ENCODE peak calls at places on chromosomes 3 and 15, in six cellular contexts. One of them, this sample, is unnamed. For H3K4me1, the result is how much of the 10 kb centered on the place peaks cover.

GRCh38 chr15:75031773-75032302 is 8.4 kb downstream of the PPCDC start:
- DNase-seq in transverse colon: no peak
- DNase-seq in fibroblast of lung: no peak
- DNase-seq in lower lobe of right lung: no peak
- DNase-seq in heart right ventricle: no peak
- DNase-seq in uterus: no peak
- DNase-seq in this sample: no peak

GRCh38 chr3:57876632-57877031 is 120.5 kb downstream of the SLMAP start:
- DNase-seq in transverse colon: no peak
- DNase-seq in fibroblast of lung: no peak
- DNase-seq in lower lobe of right lung: no peak
- DNase-seq in heart right ventricle: no peak
- DNase-seq in uterus: no peak
- DNase-seq in this sample: no peak

GRCh38 chr3:116186128-116186527 is 259.2 kb downstream of the LSAMP start:
- DNase-seq in transverse colon: no peak
- DNase-seq in fibroblast of lung: peak
- DNase-seq in lower lobe of right lung: no peak
- DNase-seq in heart right ventricle: no peak
- DNase-seq in uterus: no peak
- DNase-seq in this sample: no peak

GRCh38 chr15:72231847-72232461 is 964 bp upstream of the PKM start:
- DNase-seq in transverse colon: peak
- DNase-seq in fibroblast of lung: peak
- DNase-seq in lower lobe of right lung: no peak
- DNase-seq in heart right ventricle: peak
- DNase-seq in uterus: no peak
- DNase-seq in this sample: no peak

GRCh38 chr15:73851679-73852078 is 21.7 kb upstream of the TBC1D21 start:
- DNase-seq in transverse colon: peak
- DNase-seq in fibroblast of lung: peak
- DNase-seq in lower lobe of right lung: no peak
- DNase-seq in heart right ventricle: peak
- DNase-seq in uterus: no peak
- DNase-seq in this sample: peak

GRCh38 chr3:9970020-9970652 is 16.5 kb downstream of the EMC3 start:
- DNase-seq in transverse colon: no peak
- DNase-seq in fibroblast of lung: peak
- DNase-seq in lower lobe of right lung: no peak
- DNase-seq in heart right ventricle: no peak
- DNase-seq in uterus: no peak
- DNase-seq in this sample: no peak

GRCh38 chr15:67899596-67900283 is 59.9 kb upstream of the RNU6-1 start:
- DNase-seq in transverse colon: no peak
- DNase-seq in fibroblast of lung: no peak
- DNase-seq in lower lobe of right lung: no peak
- DNase-seq in heart right ventricle: no peak
- DNase-seq in uterus: no peak
- DNase-seq in this sample: no peak

GRCh38 chr3:98026425-98027083 is 8.6 kb downstream of the GABRR3 start:
- DNase-seq in transverse colon: no peak
- DNase-seq in fibroblast of lung: no peak
- DNase-seq in lower lobe of right lung: no peak
- DNase-seq in heart right ventricle: no peak
- DNase-seq in uterus: no peak
- DNase-seq in this sample: no peak

GRCh38 chr3:4245671-4246070 is 57.5 kb upstream of the SETMAR start:
- DNase-seq in transverse colon: no peak
- DNase-seq in fibroblast of lung: no peak
- DNase-seq in lower lobe of right lung: no peak
- DNase-seq in heart right ventricle: no peak
- DNase-seq in uterus: no peak
- DNase-seq in this sample: no peak

GRCh38 chr3:14598143-14598569 is 53.4 kb upstream of the CCDC174 start:
- DNase-seq in transverse colon: no peak
- DNase-seq in fibroblast of lung: peak
- DNase-seq in lower lobe of right lung: no peak
- DNase-seq in heart right ventricle: no peak
- DNase-seq in uterus: no peak
- DNase-seq in this sample: no peak

GRCh38 chr3:30078736-30079135 is 527.7 kb upstream of the TGFBR2 start:
- DNase-seq in transverse colon: peak
- DNase-seq in fibroblast of lung: no peak
- DNase-seq in lower lobe of right lung: no peak
- DNase-seq in heart right ventricle: no peak
- DNase-seq in uterus: no peak
- DNase-seq in this sample: no peak

GRCh38 chr3:133152821-133153220 is 114.6 kb downstream of the TMEM108 start:
- DNase-seq in transverse colon: no peak
- DNase-seq in fibroblast of lung: no peak
- DNase-seq in lower lobe of right lung: no peak
- DNase-seq in heart right ventricle: no peak
- DNase-seq in uterus: no peak
- DNase-seq in this sample: no peak

GRCh38 chr3:156274791-156275190 is 154.4 kb downstream of the KCNAB1 start:
- DNase-seq in transverse colon: no peak
- DNase-seq in fibroblast of lung: no peak
- DNase-seq in lower lobe of right lung: no peak
- DNase-seq in heart right ventricle: no peak
- DNase-seq in uterus: no peak
- DNase-seq in this sample: no peak

GRCh38 chr3:194806991-194807685 is 121.5 kb downstream of the FAM43A start:
- DNase-seq in transverse colon: no peak
- DNase-seq in fibroblast of lung: peak
- DNase-seq in lower lobe of right lung: no peak
- DNase-seq in heart right ventricle: no peak
- DNase-seq in uterus: no peak
- DNase-seq in this sample: no peak

GRCh38 chr15:70262171-70262570 is 164.5 kb upstream of the TLE3 start:
- DNase-seq in transverse colon: no peak
- DNase-seq in fibroblast of lung: no peak
- DNase-seq in lower lobe of right lung: no peak
- DNase-seq in heart right ventricle: no peak
- DNase-seq in uterus: no peak
- DNase-seq in this sample: no peak

GRCh38 chr15:31302029-31302657 is 24.5 kb upstream of the KLF13 start:
- DNase-seq in transverse colon: no peak
- DNase-seq in fibroblast of lung: no peak
- DNase-seq in lower lobe of right lung: no peak
- DNase-seq in heart right ventricle: peak
- DNase-seq in uterus: no peak
- DNase-seq in this sample: no peak

GRCh38 chr3:4067893-4068292 is 235.3 kb upstream of the SETMAR start:
- DNase-seq in transverse colon: no peak
- DNase-seq in fibroblast of lung: no peak
- DNase-seq in lower lobe of right lung: no peak
- DNase-seq in heart right ventricle: no peak
- DNase-seq in uterus: no peak
- DNase-seq in this sample: no peak

GRCh38 chr3:158845748-158846350 is 44.0 kb downstream of the MFSD1 start:
- DNase-seq in transverse colon: no peak
- DNase-seq in fibroblast of lung: peak
- DNase-seq in lower lobe of right lung: no peak
- DNase-seq in heart right ventricle: peak
- DNase-seq in uterus: no peak
- DNase-seq in this sample: no peak

GRCh38 chr15:85011210-85011571 is 29.5 kb downstream of the PDE8A start:
- DNase-seq in transverse colon: no peak
- DNase-seq in fibroblast of lung: no peak
- DNase-seq in lower lobe of right lung: no peak
- DNase-seq in heart right ventricle: no peak
- DNase-seq in uterus: no peak
- DNase-seq in this sample: no peak
- H3K4me1 ChIP-seq in transverse colon: half or more
- H3K4me1 ChIP-seq in fibroblast of lung: under half
- H3K4me1 ChIP-seq in lower lobe of right lung: half or more
- H3K4me1 ChIP-seq in heart right ventricle: under half
- H3K4me1 ChIP-seq in uterus: under half
- H3K4me1 ChIP-seq in this sample: under half

DNA sequence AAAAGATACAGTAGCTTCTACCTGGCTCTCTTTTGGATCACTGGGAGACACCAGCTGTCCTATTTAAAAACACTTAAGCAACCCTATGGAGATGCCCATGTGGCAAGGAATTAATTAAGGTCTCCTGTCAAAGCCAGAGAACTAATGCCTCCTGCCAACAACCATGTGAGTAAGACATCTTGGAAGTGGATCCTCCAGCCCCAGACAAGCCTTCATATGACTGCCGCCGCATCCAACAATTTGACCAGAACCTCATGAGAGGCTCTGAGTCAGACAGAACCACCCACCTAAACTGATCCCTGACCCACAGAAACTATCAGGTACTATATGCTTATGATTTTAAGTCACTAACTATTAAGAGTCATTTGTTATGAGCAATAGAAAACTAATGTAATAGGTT is 22.3 kb downstream of the IFT80 start:
- DNase-seq in transverse colon: no peak
- DNase-seq in fibroblast of lung: peak
- DNase-seq in lower lobe of right lung: no peak
- DNase-seq in heart right ventricle: no peak
- DNase-seq in uterus: no peak
- DNase-seq in this sample: no peak
- H3K4me1 ChIP-seq in transverse colon: under half
- H3K4me1 ChIP-seq in fibroblast of lung: under half
- H3K4me1 ChIP-seq in lower lobe of right lung: under half
- H3K4me1 ChIP-seq in heart right ventricle: under half
- H3K4me1 ChIP-seq in uterus: under half
- H3K4me1 ChIP-seq in this sample: under half

GRCh38 chr15:90165659-90166489 is 35.3 kb upstream of the SEMA4B start:
- DNase-seq in transverse colon: peak
- DNase-seq in fibroblast of lung: peak
- DNase-seq in lower lobe of right lung: peak
- DNase-seq in heart right ventricle: peak
- DNase-seq in uterus: no peak
- DNase-seq in this sample: peak
- H3K4me1 ChIP-seq in transverse colon: under half
- H3K4me1 ChIP-seq in fibroblast of lung: under half
- H3K4me1 ChIP-seq in lower lobe of right lung: under half
- H3K4me1 ChIP-seq in heart right ventricle: under half
- H3K4me1 ChIP-seq in uterus: under half
- H3K4me1 ChIP-seq in this sample: under half

DNA sequence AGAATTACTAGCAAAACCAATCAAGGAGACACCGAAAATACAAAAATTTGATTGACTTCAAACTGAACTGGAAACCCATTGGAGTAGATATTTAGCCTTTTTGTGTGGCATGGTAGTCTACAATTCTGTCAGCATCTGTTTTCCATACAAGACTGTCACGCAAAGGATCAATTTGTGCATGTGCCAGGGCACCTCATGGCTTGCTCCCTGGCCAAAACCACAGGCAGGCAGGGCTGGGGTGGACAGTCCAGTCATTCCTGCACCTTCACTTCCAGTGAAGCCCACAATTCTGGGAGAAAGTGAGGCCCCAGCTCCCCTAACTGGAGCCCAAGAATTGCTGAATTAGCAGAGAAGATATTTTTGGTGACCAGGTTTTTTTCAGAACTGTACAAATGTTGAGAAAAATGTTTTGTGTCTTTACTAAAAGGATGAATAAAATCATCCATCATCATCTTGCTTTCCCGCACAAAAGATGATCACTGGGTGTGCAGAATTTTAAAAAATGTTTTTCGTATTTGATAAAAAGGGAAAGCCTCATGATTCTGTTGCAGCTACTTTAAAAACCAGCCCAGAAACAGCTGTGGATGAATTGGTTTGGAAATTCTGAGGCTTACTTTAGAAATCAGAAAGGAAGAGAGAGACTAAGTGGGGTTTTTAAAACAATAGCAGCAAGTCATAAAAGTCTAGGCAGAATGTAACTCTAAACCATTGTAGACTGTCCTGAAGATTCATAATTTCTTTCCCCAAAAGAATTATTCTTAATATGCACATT is 86.4 kb downstream of the PCCB start:
- DNase-seq in transverse colon: no peak
- DNase-seq in fibroblast of lung: peak
- DNase-seq in lower lobe of right lung: no peak
- DNase-seq in heart right ventricle: no peak
- DNase-seq in uterus: no peak
- DNase-seq in this sample: no peak
- H3K4me1 ChIP-seq in transverse colon: under half
- H3K4me1 ChIP-seq in fibroblast of lung: under half
- H3K4me1 ChIP-seq in lower lobe of right lung: under half
- H3K4me1 ChIP-seq in heart right ventricle: under half
- H3K4me1 ChIP-seq in uterus: under half
- H3K4me1 ChIP-seq in this sample: under half

GRCh38 chr15:56931674-56932507 is 13.4 kb downstream of the TCF12 start:
- DNase-seq in transverse colon: no peak
- DNase-seq in fibroblast of lung: no peak
- DNase-seq in lower lobe of right lung: no peak
- DNase-seq in heart right ventricle: no peak
- DNase-seq in uterus: no peak
- DNase-seq in this sample: no peak

GRCh38 chr15:56929933-56930332 is 11.5 kb downstream of the TCF12 start:
- DNase-seq in transverse colon: no peak
- DNase-seq in fibroblast of lung: peak
- DNase-seq in lower lobe of right lung: no peak
- DNase-seq in heart right ventricle: no peak
- DNase-seq in uterus: no peak
- DNase-seq in this sample: no peak

GRCh38 chr15:56930663-56931313 is 12.3 kb downstream of the TCF12 start:
- DNase-seq in transverse colon: no peak
- DNase-seq in fibroblast of lung: no peak
- DNase-seq in lower lobe of right lung: no peak
- DNase-seq in heart right ventricle: no peak
- DNase-seq in uterus: no peak
- DNase-seq in this sample: no peak

GRCh38 chr15:56929389-56929788 is 10.9 kb downstream of the TCF12 start:
- DNase-seq in transverse colon: no peak
- DNase-seq in fibroblast of lung: peak
- DNase-seq in lower lobe of right lung: no peak
- DNase-seq in heart right ventricle: no peak
- DNase-seq in uterus: no peak
- DNase-seq in this sample: no peak

DNA sequence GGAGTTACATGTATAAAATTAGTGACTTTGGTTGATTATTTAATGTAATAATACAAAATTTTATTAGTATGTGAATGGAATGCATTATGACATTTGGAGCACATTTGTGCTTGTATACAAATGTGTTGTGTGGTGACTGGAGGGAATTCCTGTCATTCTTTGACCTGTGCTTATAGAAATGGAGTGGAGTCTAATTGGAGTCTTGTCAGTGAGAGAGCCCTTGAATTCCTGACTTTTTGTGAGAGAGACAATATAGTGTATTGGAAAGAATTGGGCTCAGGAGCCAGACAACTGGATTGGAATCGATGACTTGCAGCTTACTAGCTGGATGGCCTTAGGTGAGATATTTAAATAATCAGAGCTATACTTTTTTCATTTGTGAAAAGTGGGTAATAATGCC is 9.4 kb downstream of the TCF12 start:
- DNase-seq in transverse colon: no peak
- DNase-seq in fibroblast of lung: peak
- DNase-seq in lower lobe of right lung: no peak
- DNase-seq in heart right ventricle: no peak
- DNase-seq in uterus: no peak
- DNase-seq in this sample: no peak
- H3K4me1 ChIP-seq in transverse colon: half or more
- H3K4me1 ChIP-seq in fibroblast of lung: under half
- H3K4me1 ChIP-seq in lower lobe of right lung: half or more
- H3K4me1 ChIP-seq in heart right ventricle: half or more
- H3K4me1 ChIP-seq in uterus: under half
- H3K4me1 ChIP-seq in this sample: under half

This sample was measured in keratinocyte.